ENCODE peak calls at places on chromosomes 4 and X, in six cellular contexts. T is GM12878, M is K562, I is H1, V is HCT116, R is SK-N-SH. X is an unnamed sample. For H3K27me3, the result is how much of the 10 kb centered on the place peaks cover.

GRCh38 chrX:146854281-146854680 is 39.7 kb upstream of the CXorf51A start:
- DNase-seq in R (no peak), V (no peak), M (no peak), I (no peak), T (no peak), X (no peak)

GRCh38 chr4:16160457-16160856 is 65.8 kb downstream of the TAPT1 start:
- DNase-seq in V (no peak), R (no peak), I (no peak), T (no peak), M (no peak), X (no peak)

GRCh38 chrX:69616520-69617203 is 749 bp downstream of the EDA start:
- DNase-seq in M (no peak), R (peak), I (no peak), T (no peak), V (no peak), X (no peak)

GRCh38 chr4:7741946-7742806 is 197.5 kb downstream of the AFAP1 start:
- DNase-seq in M (no peak), R (no peak), I (no peak), T (no peak), V (no peak), X (no peak)

GRCh38 chrX:574355-574754 is 56.2 kb upstream of the SHOX start:
- DNase-seq in R (no peak), M (no peak), T (no peak), I (no peak), V (no peak), X (no peak)

GRCh38 chrX:13373807-13374187 is 53.9 kb upstream of the ATXN3L start:
- DNase-seq in M (no peak), I (no peak), T (no peak), V (no peak), R (no peak), X (no peak)

GRCh38 chrX:56785442-56785841 is 56.4 kb downstream of the NBDY start:
- DNase-seq in R (no peak), T (no peak), M (no peak), I (no peak), V (no peak), X (no peak)

GRCh38 chrX:112341598-112341997 is 259.0 kb upstream of the TRPC5 start:
- DNase-seq in I (no peak), V (no peak), T (no peak), R (no peak), M (no peak), X (no peak)

GRCh38 chr4:26829018-26829417 is 31.6 kb upstream of the STIM2 start:
- DNase-seq in T (no peak), R (no peak), M (no peak), V (no peak), I (no peak), X (no peak)

GRCh38 chrX:16429391-16429790 is 220.6 kb upstream of the S100G start:
- DNase-seq in M (no peak), R (no peak), T (no peak), I (no peak), V (no peak), X (no peak)

GRCh38 chr4:173517781-173518371 is 12.2 kb downstream of the HAND2 start:
- DNase-seq in R (peak), V (no peak), T (no peak), I (no peak), M (no peak), X (no peak)

GRCh38 chr4:99436976-99437655 is 2.0 kb upstream of the ADH7 start:
- DNase-seq in M (no peak), V (no peak), I (no peak), R (no peak), T (no peak), X (no peak)

GRCh38 chr4:67465032-67465762 is 80.1 kb downstream of the CENPC start:
- DNase-seq in M (no peak), T (no peak), V (no peak), I (no peak), R (no peak), X (no peak)

GRCh38 chrX:18935893-18936292 is 48.0 kb downstream of the PHKA2 start:
- DNase-seq in I (no peak), M (no peak), V (no peak), T (no peak), R (no peak), X (no peak)

GRCh38 chrX:104113237-104113965 is 1.1 kb downstream of the ZCCHC18 start:
- DNase-seq in M (peak), V (no peak), R (peak), T (no peak), I (no peak), X (peak)

GRCh38 chrX:154998204-154998880 is 24.2 kb downstream of the F8 start:
- DNase-seq in I (no peak), M (no peak), V (no peak), T (no peak), R (no peak), X (no peak)

GRCh38 chr4:56226579-56226978 is 160.7 kb downstream of the AASDH start:
- DNase-seq in V (no peak), T (no peak), R (no peak), M (no peak), I (no peak), X (no peak)

GRCh38 chrX:51852096-51852495 is 41.3 kb upstream of the MAGED1 start:
- DNase-seq in I (no peak), T (no peak), V (no peak), R (no peak), M (no peak), X (no peak)

GRCh38 chrX:63551856-63552255 is 200.7 kb upstream of the SPIN4 start:
- DNase-seq in T (no peak), R (no peak), I (no peak), V (no peak), M (no peak), X (no peak)

GRCh38 chr4:110196206-110196870 is 2.1 kb downstream of the ELOVL6 start:
- DNase-seq in T (no peak), V (no peak), R (peak), M (peak), I (no peak), X (no peak)

GRCh38 chr4:174604198-174604597 is 81.9 kb upstream of the HPGD start:
- DNase-seq in R (no peak), V (no peak), T (no peak), M (no peak), I (no peak), X (no peak)

GRCh38 chr4:42104521-42104920 is 47.9 kb downstream of the BEND4 start:
- DNase-seq in M (no peak), V (no peak), I (no peak), T (no peak), R (no peak), X (no peak)

GRCh38 chrX:54639018-54639345 is 109.0 kb downstream of the GNL3L start:
- DNase-seq in V (no peak), I (no peak), R (no peak), T (no peak), M (no peak), X (no peak)

GRCh38 chrX:134251241-134251640 is 14.3 kb downstream of the CCDC160 start:
- DNase-seq in T (no peak), V (no peak), R (no peak), I (no peak), M (no peak), X (no peak)

GRCh38 chrX:82765806-82766205 is 742.3 kb upstream of the POU3F4 start:
- DNase-seq in M (no peak), R (no peak), T (no peak), V (no peak), I (no peak), X (no peak)

GRCh38 chr4:151238477-151238876 is 38.5 kb upstream of the PRSS48 start:
- DNase-seq in V (no peak), I (no peak), M (no peak), R (no peak), T (no peak), X (no peak)

GRCh38 chr4:140448830-140449229 is 21.4 kb upstream of the CLGN start:
- DNase-seq in V (no peak), M (no peak), R (peak), T (no peak), I (no peak), X (no peak)

GRCh38 chr4:140018931-140019618 is 134.9 kb downstream of the MAML3 start:
- DNase-seq in I (no peak), M (no peak), R (no peak), V (peak), T (no peak), X (no peak)

GRCh38 chr4:14348506-14348905 is 653.8 kb upstream of the CPEB2 start:
- DNase-seq in R (no peak), T (no peak), M (no peak), V (no peak), I (no peak), X (no peak)

GRCh38 chrX:21975827-21976226 is 35.3 kb downstream of the SMS start:
- DNase-seq in T (no peak), I (no peak), V (no peak), R (no peak), M (no peak), X (no peak)

GRCh38 chr4:575281-576141 is 584 bp downstream of the TMEM271 start:
- DNase-seq in I (peak), T (no peak), R (peak), M (no peak), V (no peak), X (peak)

GRCh38 chr4:188955066-188955465 is 815.8 kb downstream of the TRIML1 start:
- DNase-seq in I (no peak), M (no peak), R (no peak), T (no peak), V (no peak), X (no peak)

GRCh38 chr4:78137538-78137937 is 80.4 kb downstream of the FRAS1 start:
- DNase-seq in T (no peak), I (no peak), V (no peak), R (no peak), M (no peak), X (no peak)

GRCh38 chr4:137203601-137204000 is 328.7 kb downstream of the PCDH18 start:
- DNase-seq in V (no peak), T (no peak), M (no peak), R (no peak), I (no peak), X (no peak)

GRCh38 chr4:185783574-185783973 is 28.4 kb downstream of the SORBS2 start:
- DNase-seq in I (no peak), T (no peak), V (no peak), M (no peak), R (no peak), X (no peak)
- H3K4me3 ChIP-seq in I (no peak), T (no peak), V (no peak), M (no peak), R (no peak), X (no peak)

DNA sequence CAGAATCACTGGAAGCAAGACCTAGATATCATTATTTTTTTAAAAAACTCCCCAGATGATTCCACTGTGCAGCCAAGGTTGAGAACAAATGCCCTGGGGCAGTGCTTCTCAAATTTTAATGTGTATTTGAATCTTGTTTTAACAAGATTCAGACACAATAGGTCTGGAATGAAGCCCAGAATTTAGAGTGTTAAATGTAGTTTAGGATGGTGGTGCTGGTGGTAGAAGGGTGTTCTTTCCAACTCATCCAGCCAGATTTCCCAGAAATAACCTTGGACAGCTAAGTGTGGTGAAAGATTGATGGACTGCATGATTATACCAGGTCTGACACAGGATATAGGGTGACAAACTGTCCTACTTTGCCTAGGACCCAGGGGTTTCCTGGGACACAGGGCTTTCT is 120.1 kb upstream of the MED14 start:
- DNase-seq in T (no peak), V (no peak), I (no peak), M (no peak), R (no peak), X (no peak)
- TF ChIP-seq YY1 in T (no peak), V (no peak), I (no peak), M (no peak), R (no peak), X (no peak)

GRCh38 chr4:54660145-54660535 is 2.4 kb downstream of the KIT start:
- DNase-seq in V (no peak), R (no peak), T (no peak), I (no peak), M (no peak), X (no peak)

GRCh38 chr4:54658321-54659093 is 750 bp downstream of the KIT start:
- DNase-seq in I (no peak), T (no peak), M (peak), R (peak), V (peak), X (no peak)

GRCh38 chr4:54659213-54660144 is 1.7 kb downstream of the KIT start:
- DNase-seq in M (peak), I (no peak), R (peak), T (no peak), V (no peak), X (no peak)

GRCh38 chr4:54657194-54657555 is 582 bp upstream of the KIT start:
- DNase-seq in V (no peak), R (peak), T (no peak), M (no peak), I (no peak), X (no peak)

GRCh38 chr4:54657556-54658313 is at the start of gene KIT:
- DNase-seq in R (peak), M (peak), T (no peak), V (no peak), I (peak), X (peak)
- H3K27me3 ChIP-seq in R (under half), M (under half), T (under half), V (under half), I (under half), X (half or more)

GRCh38 chr4:82045267-82045666 is 328.5 kb downstream of the HNRNPD start:
- DNase-seq in V (no peak), I (no peak), T (no peak), R (no peak), M (no peak), X (no peak)
- H3K4me3 ChIP-seq in V (no peak), I (no peak), T (no peak), R (no peak), M (no peak), X (peak)

GRCh38 chr4:142282870-142283431 is 563.1 kb downstream of the INPP4B start:
- DNase-seq in V (no peak), T (no peak), M (no peak), I (no peak), R (no peak), X (no peak)
- TF ChIP-seq YY1 in V (no peak), T (no peak), M (no peak), I (no peak), R (no peak), X (no peak)

DNA sequence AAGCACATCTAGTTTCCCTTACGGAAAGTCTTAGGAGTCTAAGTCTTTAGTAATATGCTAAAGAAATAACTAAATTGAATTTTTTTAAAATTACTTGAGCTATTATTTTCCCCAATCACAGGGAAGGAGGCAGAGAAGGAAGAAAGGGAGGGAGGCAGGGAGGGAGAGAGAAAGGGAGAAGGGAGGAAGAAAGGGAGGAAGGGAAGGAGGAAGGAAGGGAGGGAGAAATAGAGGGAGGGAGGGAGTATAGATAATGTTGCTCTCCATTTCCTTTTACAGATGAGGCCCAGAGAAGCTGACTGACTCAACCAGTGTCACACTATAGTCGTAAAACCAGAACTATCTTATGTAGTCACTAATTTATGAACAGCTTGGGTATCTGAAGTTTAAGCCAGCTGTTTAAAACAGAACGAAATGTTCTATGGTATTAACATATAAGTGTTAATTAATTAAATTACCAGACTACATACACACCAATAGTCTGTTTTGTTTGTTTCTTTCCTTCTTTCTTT is 14.6 kb downstream of the SH3RF1 start:
- DNase-seq in M (no peak), V (no peak), I (no peak), T (no peak), R (no peak), X (no peak)
- H3K27me3 ChIP-seq in M (under half), V (under half), I (under half), T (under half), R (under half), X (under half)

GRCh38 chrX:79477691-79478090 is 110.6 kb upstream of the ITM2A start:
- DNase-seq in I (no peak), T (no peak), V (no peak), R (no peak), M (no peak), X (no peak)

GRCh38 chrX:79482686-79483085 is 115.6 kb upstream of the ITM2A start:
- DNase-seq in M (no peak), R (no peak), I (no peak), V (no peak), T (no peak), X (no peak)
- H3K4me3 ChIP-seq in M (no peak), R (no peak), I (no peak), V (no peak), T (no peak), X (no peak)

GRCh38 chr4:3783691-3784306 is 17.6 kb downstream of the ADRA2C start:
- DNase-seq in I (no peak), M (peak), R (no peak), T (no peak), V (no peak), X (no peak)
- TF ChIP-seq YY1 in I (no peak), M (no peak), R (no peak), T (no peak), V (no peak), X (no peak)